ENCODE peak calls at places on chromosomes 12 and 14, in six cellular contexts. One of them, this sample, is unnamed.

GRCh38 chr12:79424109-79424721 is 266.5 kb downstream of the PAWR start:
- DNase-seq in psoas muscle: no peak
- DNase-seq in Calu3: peak
- DNase-seq in ovary: no peak
- DNase-seq in left ventricle myocardium inferior: no peak
- DNase-seq in HFFc6: peak
- DNase-seq in this sample: no peak

GRCh38 chr12:79698966-79699365 is 8.2 kb upstream of the PAWR start:
- DNase-seq in psoas muscle: no peak
- DNase-seq in Calu3: no peak
- DNase-seq in ovary: no peak
- DNase-seq in left ventricle myocardium inferior: no peak
- DNase-seq in HFFc6: no peak
- DNase-seq in this sample: no peak

GRCh38 chr14:69519701-69520100 is 35.2 kb downstream of the PLEKHD1 start:
- DNase-seq in psoas muscle: no peak
- DNase-seq in Calu3: no peak
- DNase-seq in ovary: no peak
- DNase-seq in left ventricle myocardium inferior: no peak
- DNase-seq in HFFc6: no peak
- DNase-seq in this sample: no peak

GRCh38 chr12:111578276-111578970 is 20.7 kb downstream of the ATXN2 start:
- DNase-seq in psoas muscle: no peak
- DNase-seq in Calu3: no peak
- DNase-seq in ovary: no peak
- DNase-seq in left ventricle myocardium inferior: no peak
- DNase-seq in HFFc6: peak
- DNase-seq in this sample: no peak

GRCh38 chr12:91629440-91629839 is 446.8 kb upstream of the DCN start:
- DNase-seq in psoas muscle: no peak
- DNase-seq in Calu3: no peak
- DNase-seq in ovary: no peak
- DNase-seq in left ventricle myocardium inferior: no peak
- DNase-seq in HFFc6: no peak
- DNase-seq in this sample: no peak

GRCh38 chr14:76876076-76876475 is 49.9 kb downstream of the LRRC74A start:
- DNase-seq in psoas muscle: peak
- DNase-seq in Calu3: peak
- DNase-seq in ovary: peak
- DNase-seq in left ventricle myocardium inferior: peak
- DNase-seq in HFFc6: peak
- DNase-seq in this sample: peak

GRCh38 chr14:34488528-34488927 is 26.5 kb upstream of the SPTSSA start:
- DNase-seq in psoas muscle: no peak
- DNase-seq in Calu3: no peak
- DNase-seq in ovary: no peak
- DNase-seq in left ventricle myocardium inferior: no peak
- DNase-seq in HFFc6: no peak
- DNase-seq in this sample: no peak

GRCh38 chr12:89263153-89263552 is 89.1 kb downstream of the DUSP6 start:
- DNase-seq in psoas muscle: no peak
- DNase-seq in Calu3: no peak
- DNase-seq in ovary: no peak
- DNase-seq in left ventricle myocardium inferior: no peak
- DNase-seq in HFFc6: no peak
- DNase-seq in this sample: no peak

GRCh38 chr14:22231022-22231421 is 358.0 kb downstream of the DAD1 start:
- DNase-seq in psoas muscle: no peak
- DNase-seq in Calu3: no peak
- DNase-seq in ovary: no peak
- DNase-seq in left ventricle myocardium inferior: no peak
- DNase-seq in HFFc6: no peak
- DNase-seq in this sample: no peak

GRCh38 chr14:22225526-22226133 is 363.4 kb downstream of the DAD1 start:
- DNase-seq in psoas muscle: no peak
- DNase-seq in Calu3: no peak
- DNase-seq in ovary: no peak
- DNase-seq in left ventricle myocardium inferior: no peak
- DNase-seq in HFFc6: peak
- DNase-seq in this sample: no peak

GRCh38 chr14:22227084-22227483 is 361.9 kb downstream of the DAD1 start:
- DNase-seq in psoas muscle: no peak
- DNase-seq in Calu3: no peak
- DNase-seq in ovary: no peak
- DNase-seq in left ventricle myocardium inferior: no peak
- DNase-seq in HFFc6: no peak
- DNase-seq in this sample: no peak

GRCh38 chr14:22230517-22230916 is 358.5 kb downstream of the DAD1 start:
- DNase-seq in psoas muscle: no peak
- DNase-seq in Calu3: no peak
- DNase-seq in ovary: no peak
- DNase-seq in left ventricle myocardium inferior: no peak
- DNase-seq in HFFc6: no peak
- DNase-seq in this sample: no peak

DNA sequence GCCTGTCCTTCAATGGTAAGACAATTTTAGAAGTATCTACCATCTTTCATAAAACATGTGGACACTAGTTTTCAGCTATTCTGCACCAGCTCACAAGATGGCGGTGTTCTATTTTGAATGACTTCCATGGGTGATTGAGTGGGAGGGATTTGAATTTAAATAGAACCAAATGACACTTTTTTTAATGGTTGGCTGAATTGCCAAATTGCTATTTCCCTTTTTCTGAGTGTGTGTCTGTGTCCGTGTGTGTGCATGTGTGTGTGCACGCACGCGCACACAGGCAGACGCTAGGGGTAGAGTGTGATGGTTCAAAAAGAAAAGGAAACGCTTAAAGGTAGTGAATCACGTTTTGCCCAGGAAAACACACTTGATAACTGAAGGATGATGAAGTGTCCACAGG is 362.6 kb downstream of the DAD1 start:
- DNase-seq in psoas muscle: no peak
- DNase-seq in Calu3: peak
- DNase-seq in ovary: no peak
- DNase-seq in left ventricle myocardium inferior: no peak
- DNase-seq in HFFc6: peak
- DNase-seq in this sample: no peak
- TF ChIP-seq CTCF in psoas muscle: no peak
- TF ChIP-seq CTCF in Calu3: no peak
- TF ChIP-seq CTCF in ovary: no peak
- TF ChIP-seq CTCF in left ventricle myocardium inferior: no peak
- TF ChIP-seq CTCF in HFFc6: peak
- TF ChIP-seq CTCF in this sample: peak

GRCh38 chr12:130029151-130029550 is 125.3 kb upstream of the TMEM132D start:
- DNase-seq in psoas muscle: no peak
- DNase-seq in Calu3: no peak
- DNase-seq in ovary: no peak
- DNase-seq in left ventricle myocardium inferior: no peak
- DNase-seq in HFFc6: no peak
- DNase-seq in this sample: no peak

GRCh38 chr12:130031041-130031440 is 127.2 kb upstream of the TMEM132D start:
- DNase-seq in psoas muscle: no peak
- DNase-seq in Calu3: no peak
- DNase-seq in ovary: no peak
- DNase-seq in left ventricle myocardium inferior: no peak
- DNase-seq in HFFc6: no peak
- DNase-seq in this sample: no peak

GRCh38 chr12:130031571-130032189 is 127.9 kb upstream of the TMEM132D start:
- DNase-seq in psoas muscle: no peak
- DNase-seq in Calu3: peak
- DNase-seq in ovary: no peak
- DNase-seq in left ventricle myocardium inferior: peak
- DNase-seq in HFFc6: peak
- DNase-seq in this sample: peak

GRCh38 chr12:130027798-130028197 is 124.0 kb upstream of the TMEM132D start:
- DNase-seq in psoas muscle: no peak
- DNase-seq in Calu3: no peak
- DNase-seq in ovary: no peak
- DNase-seq in left ventricle myocardium inferior: no peak
- DNase-seq in HFFc6: no peak
- DNase-seq in this sample: no peak

GRCh38 chr12:130026608-130027176 is 122.9 kb upstream of the TMEM132D start:
- DNase-seq in psoas muscle: no peak
- DNase-seq in Calu3: peak
- DNase-seq in ovary: no peak
- DNase-seq in left ventricle myocardium inferior: no peak
- DNase-seq in HFFc6: no peak
- DNase-seq in this sample: no peak
- TF ChIP-seq CTCF in psoas muscle: peak
- TF ChIP-seq CTCF in Calu3: no peak
- TF ChIP-seq CTCF in ovary: no peak
- TF ChIP-seq CTCF in left ventricle myocardium inferior: peak
- TF ChIP-seq CTCF in HFFc6: peak
- TF ChIP-seq CTCF in this sample: no peak

GRCh38 chr14:59360923-59361794 is 104.0 kb downstream of the GPR135 start:
- DNase-seq in psoas muscle: peak
- DNase-seq in Calu3: peak
- DNase-seq in ovary: peak
- DNase-seq in left ventricle myocardium inferior: peak
- DNase-seq in HFFc6: peak
- DNase-seq in this sample: no peak
- TF ChIP-seq CTCF in psoas muscle: no peak
- TF ChIP-seq CTCF in Calu3: no peak
- TF ChIP-seq CTCF in ovary: no peak
- TF ChIP-seq CTCF in left ventricle myocardium inferior: no peak
- TF ChIP-seq CTCF in HFFc6: no peak
- TF ChIP-seq CTCF in this sample: no peak

DNA sequence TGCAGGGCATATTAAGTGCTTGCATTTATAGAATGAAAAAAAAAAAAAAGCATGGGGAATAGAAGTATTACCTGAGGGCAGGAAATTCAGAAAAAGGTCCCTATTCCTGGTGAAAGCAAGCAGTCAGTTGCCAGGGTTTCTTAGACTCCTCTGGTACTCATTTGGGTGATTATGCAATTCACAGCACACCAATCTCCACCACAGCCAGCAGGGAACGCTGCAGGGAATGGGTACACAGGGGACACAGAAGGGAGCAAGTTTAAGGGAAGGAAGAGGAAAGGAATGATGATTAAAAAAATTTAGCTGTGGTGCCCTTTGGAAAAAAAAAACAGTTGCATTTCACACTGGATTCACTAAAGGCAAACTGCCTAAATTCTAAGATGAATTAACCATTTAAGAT is 14.2 kb downstream of the BLTP3B start:
- DNase-seq in psoas muscle: no peak
- DNase-seq in Calu3: peak
- DNase-seq in ovary: no peak
- DNase-seq in left ventricle myocardium inferior: peak
- DNase-seq in HFFc6: peak
- DNase-seq in this sample: peak
- TF ChIP-seq CTCF in psoas muscle: peak
- TF ChIP-seq CTCF in Calu3: no peak
- TF ChIP-seq CTCF in ovary: no peak
- TF ChIP-seq CTCF in left ventricle myocardium inferior: peak
- TF ChIP-seq CTCF in HFFc6: peak
- TF ChIP-seq CTCF in this sample: no peak

GRCh38 chr12:130016194-130016593 is 112.4 kb upstream of the TMEM132D start:
- DNase-seq in psoas muscle: no peak
- DNase-seq in Calu3: no peak
- DNase-seq in ovary: no peak
- DNase-seq in left ventricle myocardium inferior: no peak
- DNase-seq in HFFc6: no peak
- DNase-seq in this sample: no peak

GRCh38 chr12:130016986-130017385 is 113.2 kb upstream of the TMEM132D start:
- DNase-seq in psoas muscle: no peak
- DNase-seq in Calu3: no peak
- DNase-seq in ovary: no peak
- DNase-seq in left ventricle myocardium inferior: no peak
- DNase-seq in HFFc6: no peak
- DNase-seq in this sample: no peak

GRCh38 chr12:130011611-130012385 is 108.0 kb upstream of the TMEM132D start:
- DNase-seq in psoas muscle: no peak
- DNase-seq in Calu3: no peak
- DNase-seq in ovary: no peak
- DNase-seq in left ventricle myocardium inferior: no peak
- DNase-seq in HFFc6: no peak
- DNase-seq in this sample: no peak

GRCh38 chr12:130013771-130014484 is 110.1 kb upstream of the TMEM132D start:
- DNase-seq in psoas muscle: no peak
- DNase-seq in Calu3: peak
- DNase-seq in ovary: no peak
- DNase-seq in left ventricle myocardium inferior: peak
- DNase-seq in HFFc6: no peak
- DNase-seq in this sample: no peak

DNA sequence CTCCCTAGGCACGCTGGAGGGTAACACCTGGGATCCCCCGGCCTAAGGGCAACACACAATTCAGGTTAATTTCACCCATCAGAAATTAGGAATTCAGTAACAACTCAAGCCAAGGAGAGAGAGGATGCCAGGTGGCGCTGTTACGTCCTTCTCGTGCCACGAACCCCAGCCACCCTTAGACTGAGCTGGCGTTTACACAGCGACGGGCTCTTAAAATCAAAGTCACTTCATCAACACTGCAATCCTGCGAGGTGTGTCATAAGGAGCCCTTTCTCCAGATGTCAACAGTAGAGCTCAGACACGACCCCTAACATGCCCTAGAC is 110.6 kb upstream of the TMEM132D start:
- DNase-seq in psoas muscle: no peak
- DNase-seq in Calu3: no peak
- DNase-seq in ovary: no peak
- DNase-seq in left ventricle myocardium inferior: no peak
- DNase-seq in HFFc6: no peak
- DNase-seq in this sample: no peak
- TF ChIP-seq CTCF in psoas muscle: no peak
- TF ChIP-seq CTCF in Calu3: no peak
- TF ChIP-seq CTCF in ovary: no peak
- TF ChIP-seq CTCF in left ventricle myocardium inferior: no peak
- TF ChIP-seq CTCF in HFFc6: no peak
- TF ChIP-seq CTCF in this sample: no peak

GRCh38 chr14:72745991-72746980 is 147.6 kb downstream of the DPF3 start:
- DNase-seq in psoas muscle: peak
- DNase-seq in Calu3: no peak
- DNase-seq in ovary: peak
- DNase-seq in left ventricle myocardium inferior: no peak
- DNase-seq in HFFc6: peak
- DNase-seq in this sample: no peak
- TF ChIP-seq CTCF in psoas muscle: no peak
- TF ChIP-seq CTCF in Calu3: no peak
- TF ChIP-seq CTCF in ovary: no peak
- TF ChIP-seq CTCF in left ventricle myocardium inferior: peak
- TF ChIP-seq CTCF in HFFc6: peak
- TF ChIP-seq CTCF in this sample: no peak